ENCODE peak calls at places on chromosomes 12 and 14, in five cellular contexts. One of them, this sample, is unnamed.

GRCh38 chr12:110932048-110932447 is 11.7 kb upstream of the MYL2 start:
- DNase-seq in effector CD4-positive, alpha-beta T cell: no peak
- DNase-seq in PC-9: no peak
- DNase-seq in ACHN: no peak
- DNase-seq in GM19239: no peak
- DNase-seq in this sample: peak

GRCh38 chr12:32477714-32478113 is 78.4 kb downstream of the FGD4 start:
- DNase-seq in GM19239: no peak
- DNase-seq in ACHN: no peak
- DNase-seq in effector CD4-positive, alpha-beta T cell: no peak
- DNase-seq in PC-9: no peak
- DNase-seq in this sample: no peak

GRCh38 chr12:74537126-74537706 is 419 bp upstream of the ATXN7L3B start:
- DNase-seq in GM19239: peak
- DNase-seq in ACHN: peak
- DNase-seq in PC-9: no peak
- DNase-seq in effector CD4-positive, alpha-beta T cell: no peak
- DNase-seq in this sample: peak

GRCh38 chr12:89875225-89875624 is 166.6 kb upstream of the ATP2B1 start:
- DNase-seq in PC-9: no peak
- DNase-seq in ACHN: no peak
- DNase-seq in GM19239: no peak
- DNase-seq in effector CD4-positive, alpha-beta T cell: no peak
- DNase-seq in this sample: no peak

GRCh38 chr12:58915634-58916033 is 4.7 kb downstream of the LRIG3 start:
- DNase-seq in effector CD4-positive, alpha-beta T cell: no peak
- DNase-seq in ACHN: peak
- DNase-seq in GM19239: no peak
- DNase-seq in PC-9: no peak
- DNase-seq in this sample: no peak

GRCh38 chr12:26285401-26285800 is 90.0 kb downstream of the SSPN start:
- DNase-seq in effector CD4-positive, alpha-beta T cell: no peak
- DNase-seq in PC-9: no peak
- DNase-seq in GM19239: no peak
- DNase-seq in ACHN: no peak
- DNase-seq in this sample: no peak

GRCh38 chr14:88542857-88543795 is 11.7 kb downstream of the PTPN21 start:
- DNase-seq in PC-9: no peak
- DNase-seq in ACHN: no peak
- DNase-seq in effector CD4-positive, alpha-beta T cell: no peak
- DNase-seq in GM19239: no peak
- DNase-seq in this sample: peak

GRCh38 chr12:46439793-46440511 is 67.4 kb upstream of the SLC38A2 start:
- DNase-seq in GM19239: no peak
- DNase-seq in PC-9: no peak
- DNase-seq in effector CD4-positive, alpha-beta T cell: no peak
- DNase-seq in ACHN: no peak
- DNase-seq in this sample: no peak

GRCh38 chr14:30874120-30874998 is at the start of gene COCH:
- DNase-seq in GM19239: peak
- DNase-seq in ACHN: peak
- DNase-seq in effector CD4-positive, alpha-beta T cell: no peak
- DNase-seq in PC-9: peak
- DNase-seq in this sample: peak

GRCh38 chr14:81436296-81437138 is 36.4 kb upstream of the STON2 start:
- DNase-seq in PC-9: peak
- DNase-seq in GM19239: peak
- DNase-seq in effector CD4-positive, alpha-beta T cell: no peak
- DNase-seq in ACHN: peak
- DNase-seq in this sample: peak

GRCh38 chr14:106872619-106873446 is 1346.5 kb downstream of the TMEM121 start:
- DNase-seq in PC-9: peak
- DNase-seq in effector CD4-positive, alpha-beta T cell: peak
- DNase-seq in ACHN: peak
- DNase-seq in GM19239: no peak
- DNase-seq in this sample: no peak

GRCh38 chr12:67593041-67593870 is 55.3 kb upstream of the DYRK2 start:
- DNase-seq in ACHN: peak
- DNase-seq in effector CD4-positive, alpha-beta T cell: no peak
- DNase-seq in PC-9: peak
- DNase-seq in GM19239: no peak
- DNase-seq in this sample: peak

GRCh38 chr14:61616524-61617185 is 78.7 kb upstream of the HIF1A start:
- DNase-seq in GM19239: no peak
- DNase-seq in effector CD4-positive, alpha-beta T cell: no peak
- DNase-seq in PC-9: no peak
- DNase-seq in ACHN: peak
- DNase-seq in this sample: peak

GRCh38 chr12:57133013-57133569 is 4.8 kb downstream of the LRP1 start:
- DNase-seq in PC-9: no peak
- DNase-seq in ACHN: no peak
- DNase-seq in GM19239: no peak
- DNase-seq in effector CD4-positive, alpha-beta T cell: no peak
- DNase-seq in this sample: no peak

GRCh38 chr12:64521838-64522237 is 69.9 kb downstream of the TBK1 start:
- DNase-seq in ACHN: no peak
- DNase-seq in GM19239: no peak
- DNase-seq in effector CD4-positive, alpha-beta T cell: no peak
- DNase-seq in PC-9: no peak
- DNase-seq in this sample: no peak

GRCh38 chr12:122366685-122367475 is 55.6 kb downstream of the CLIP1 start:
- DNase-seq in effector CD4-positive, alpha-beta T cell: no peak
- DNase-seq in PC-9: peak
- DNase-seq in ACHN: peak
- DNase-seq in GM19239: no peak
- DNase-seq in this sample: peak

GRCh38 chr12:118219772-118220171 is 83.8 kb downstream of the PEBP1 start:
- DNase-seq in effector CD4-positive, alpha-beta T cell: no peak
- DNase-seq in ACHN: no peak
- DNase-seq in GM19239: no peak
- DNase-seq in PC-9: no peak
- DNase-seq in this sample: no peak

GRCh38 chr14:50025776-50026175 is 90.6 kb downstream of the VCPKMT start:
- DNase-seq in effector CD4-positive, alpha-beta T cell: no peak
- DNase-seq in GM19239: no peak
- DNase-seq in ACHN: no peak
- DNase-seq in PC-9: no peak
- DNase-seq in this sample: no peak

GRCh38 chr12:62861586-62861985 is 73.4 kb downstream of the PPM1H start:
- DNase-seq in PC-9: no peak
- DNase-seq in GM19239: no peak
- DNase-seq in effector CD4-positive, alpha-beta T cell: no peak
- DNase-seq in ACHN: peak
- DNase-seq in this sample: no peak

GRCh38 chr12:89016970-89017778 is 335.1 kb downstream of the DUSP6 start:
- DNase-seq in ACHN: peak
- DNase-seq in GM19239: peak
- DNase-seq in PC-9: peak
- DNase-seq in effector CD4-positive, alpha-beta T cell: peak
- DNase-seq in this sample: peak

GRCh38 chr12:113070117-113070906 is 13.8 kb downstream of the DTX1 start:
- DNase-seq in PC-9: no peak
- DNase-seq in ACHN: no peak
- DNase-seq in GM19239: no peak
- DNase-seq in effector CD4-positive, alpha-beta T cell: no peak
- DNase-seq in this sample: no peak

GRCh38 chr12:94649349-94650142 is 811 bp downstream of the TMCC3 start:
- DNase-seq in GM19239: peak
- DNase-seq in effector CD4-positive, alpha-beta T cell: no peak
- DNase-seq in PC-9: peak
- DNase-seq in ACHN: peak
- DNase-seq in this sample: peak

GRCh38 chr14:37623552-37623951 is 28.1 kb downstream of the TTC6 start:
- DNase-seq in ACHN: peak
- DNase-seq in GM19239: no peak
- DNase-seq in effector CD4-positive, alpha-beta T cell: no peak
- DNase-seq in PC-9: peak
- DNase-seq in this sample: no peak

GRCh38 chr14:72567226-72567625 is 326.7 kb downstream of the DPF3 start:
- DNase-seq in GM19239: no peak
- DNase-seq in PC-9: no peak
- DNase-seq in effector CD4-positive, alpha-beta T cell: no peak
- DNase-seq in ACHN: no peak
- DNase-seq in this sample: no peak

This sample was measured in trophoblast cell.